ENCODE peak calls at places on chromosomes 2 and 18, in six cellular contexts. One of them, this sample, is unnamed.

GRCh38 chr18:23671564-23671963 is 8.9 kb upstream of the ANKRD29 start:
- DNase-seq in GDM1: no peak
- DNase-seq in progenitor cell of endocrine pancreas: no peak
- DNase-seq in sigmoid colon: peak; percentile 26
- DNase-seq in left kidney: no peak
- DNase-seq in HS-5: no peak
- DNase-seq in this sample: no peak

GRCh38 chr2:10161206-10161931 is 38.8 kb downstream of the RRM2 start:
- DNase-seq in GDM1: no peak
- DNase-seq in progenitor cell of endocrine pancreas: no peak
- DNase-seq in sigmoid colon: no peak
- DNase-seq in left kidney: no peak
- DNase-seq in HS-5: no peak
- DNase-seq in this sample: no peak

GRCh38 chr2:53373126-53373525 is 394.5 kb upstream of the CHAC2 start:
- DNase-seq in GDM1: no peak
- DNase-seq in progenitor cell of endocrine pancreas: no peak
- DNase-seq in sigmoid colon: no peak
- DNase-seq in left kidney: no peak
- DNase-seq in HS-5: no peak
- DNase-seq in this sample: no peak

GRCh38 chr2:70043252-70043875 is 43.9 kb upstream of the PCBP1 start:
- DNase-seq in GDM1: no peak
- DNase-seq in progenitor cell of endocrine pancreas: no peak
- DNase-seq in sigmoid colon: no peak
- DNase-seq in left kidney: no peak
- DNase-seq in HS-5: no peak
- DNase-seq in this sample: no peak

GRCh38 chr2:28250006-28250405 is 142.7 kb upstream of the FOSL2 start:
- DNase-seq in GDM1: no peak
- DNase-seq in progenitor cell of endocrine pancreas: no peak
- DNase-seq in sigmoid colon: no peak
- DNase-seq in left kidney: no peak
- DNase-seq in HS-5: peak; percentile 61
- DNase-seq in this sample: no peak

GRCh38 chr2:236408786-236409185 is 144.6 kb upstream of the ASB18 start:
- DNase-seq in GDM1: no peak
- DNase-seq in progenitor cell of endocrine pancreas: no peak
- DNase-seq in sigmoid colon: no peak
- DNase-seq in left kidney: no peak
- DNase-seq in HS-5: no peak
- DNase-seq in this sample: no peak

GRCh38 chr18:31774960-31775359 is 14.3 kb upstream of the SLC25A52 start:
- DNase-seq in GDM1: no peak
- DNase-seq in progenitor cell of endocrine pancreas: no peak
- DNase-seq in sigmoid colon: no peak
- DNase-seq in left kidney: no peak
- DNase-seq in HS-5: no peak
- DNase-seq in this sample: no peak

GRCh38 chr2:47052847-47053246 is 102.3 kb downstream of the STPG4 start:
- DNase-seq in GDM1: no peak
- DNase-seq in progenitor cell of endocrine pancreas: no peak
- DNase-seq in sigmoid colon: no peak
- DNase-seq in left kidney: no peak
- DNase-seq in HS-5: no peak
- DNase-seq in this sample: no peak

GRCh38 chr2:85257359-85258193 is 70.2 kb downstream of the TGOLN2 start:
- DNase-seq in GDM1: no peak
- DNase-seq in progenitor cell of endocrine pancreas: no peak
- DNase-seq in sigmoid colon: no peak
- DNase-seq in left kidney: peak; percentile 35
- DNase-seq in HS-5: no peak
- DNase-seq in this sample: no peak

GRCh38 chr2:141942006-141942789 is 188.6 kb downstream of the LRP1B start:
- DNase-seq in GDM1: no peak
- DNase-seq in progenitor cell of endocrine pancreas: no peak
- DNase-seq in sigmoid colon: no peak
- DNase-seq in left kidney: no peak
- DNase-seq in HS-5: no peak
- DNase-seq in this sample: no peak

GRCh38 chr18:76672627-76673026 is 149.7 kb upstream of the ZNF236 start:
- DNase-seq in GDM1: no peak
- DNase-seq in progenitor cell of endocrine pancreas: no peak
- DNase-seq in sigmoid colon: no peak
- DNase-seq in left kidney: no peak
- DNase-seq in HS-5: peak; percentile 10
- DNase-seq in this sample: no peak

GRCh38 chr2:51628953-51629352 is 597.0 kb upstream of the NRXN1 start:
- DNase-seq in GDM1: no peak
- DNase-seq in progenitor cell of endocrine pancreas: no peak
- DNase-seq in sigmoid colon: no peak
- DNase-seq in left kidney: no peak
- DNase-seq in HS-5: no peak
- DNase-seq in this sample: no peak

GRCh38 chr2:17658251-17658843 is 95.3 kb downstream of the SMC6 start:
- DNase-seq in GDM1: no peak
- DNase-seq in progenitor cell of endocrine pancreas: no peak
- DNase-seq in sigmoid colon: no peak
- DNase-seq in left kidney: no peak
- DNase-seq in HS-5: no peak
- DNase-seq in this sample: no peak

GRCh38 chr2:120949027-120949956 is 213.6 kb downstream of the GLI2 start:
- DNase-seq in GDM1: peak; percentile 15
- DNase-seq in progenitor cell of endocrine pancreas: no peak
- DNase-seq in sigmoid colon: no peak
- DNase-seq in left kidney: no peak
- DNase-seq in HS-5: no peak
- DNase-seq in this sample: no peak

GRCh38 chr2:230872151-230872967 is 7.6 kb downstream of the ITM2C start:
- DNase-seq in GDM1: no peak
- DNase-seq in progenitor cell of endocrine pancreas: no peak
- DNase-seq in sigmoid colon: no peak
- DNase-seq in left kidney: peak; percentile 4
- DNase-seq in HS-5: no peak
- DNase-seq in this sample: no peak

GRCh38 chr2:111534816-111535803 is 348.9 kb downstream of the ANAPC1 start:
- DNase-seq in GDM1: no peak
- DNase-seq in progenitor cell of endocrine pancreas: no peak
- DNase-seq in sigmoid colon: peak; percentile 65
- DNase-seq in left kidney: peak; percentile 47
- DNase-seq in HS-5: peak; percentile 44
- DNase-seq in this sample: no peak

GRCh38 chr2:145170787-145171186 is 650.9 kb upstream of the ZEB2 start:
- DNase-seq in GDM1: no peak
- DNase-seq in progenitor cell of endocrine pancreas: no peak
- DNase-seq in sigmoid colon: no peak
- DNase-seq in left kidney: no peak
- DNase-seq in HS-5: no peak
- DNase-seq in this sample: no peak

GRCh38 chr2:197261808-197262226 is 48.8 kb downstream of the ANKRD44 start:
- DNase-seq in GDM1: no peak
- DNase-seq in progenitor cell of endocrine pancreas: no peak
- DNase-seq in sigmoid colon: no peak
- DNase-seq in left kidney: no peak
- DNase-seq in HS-5: no peak
- DNase-seq in this sample: no peak

GRCh38 chr2:239466755-239467271 is 66.0 kb upstream of the HDAC4 start:
- DNase-seq in GDM1: no peak
- DNase-seq in progenitor cell of endocrine pancreas: peak; percentile 2
- DNase-seq in sigmoid colon: peak; percentile 51
- DNase-seq in left kidney: no peak
- DNase-seq in HS-5: no peak
- DNase-seq in this sample: no peak

GRCh38 chr2:75140288-75140687 is 59.0 kb downstream of the TACR1 start:
- DNase-seq in GDM1: no peak
- DNase-seq in progenitor cell of endocrine pancreas: no peak
- DNase-seq in sigmoid colon: no peak
- DNase-seq in left kidney: no peak
- DNase-seq in HS-5: no peak
- DNase-seq in this sample: no peak

GRCh38 chr2:106159867-106160785 is 34.0 kb downstream of the UXS1 start:
- DNase-seq in GDM1: peak; percentile 60
- DNase-seq in progenitor cell of endocrine pancreas: no peak
- DNase-seq in sigmoid colon: no peak
- DNase-seq in left kidney: no peak
- DNase-seq in HS-5: no peak
- DNase-seq in this sample: no peak

GRCh38 chr2:207240649-207241048 is 74.9 kb upstream of the KLF7 start:
- DNase-seq in GDM1: peak; percentile 84
- DNase-seq in progenitor cell of endocrine pancreas: no peak
- DNase-seq in sigmoid colon: no peak
- DNase-seq in left kidney: no peak
- DNase-seq in HS-5: no peak
- DNase-seq in this sample: no peak

GRCh38 chr2:197804049-197804757 is at the start of gene PLCL1:
- DNase-seq in GDM1: no peak
- DNase-seq in progenitor cell of endocrine pancreas: peak; percentile 91
- DNase-seq in sigmoid colon: peak; percentile 97
- DNase-seq in left kidney: peak; percentile 97
- DNase-seq in HS-5: peak; percentile 73
- DNase-seq in this sample: peak; percentile 78

GRCh38 chr2:8821276-8822217 is 15.9 kb downstream of the KIDINS220 start:
- DNase-seq in GDM1: no peak
- DNase-seq in progenitor cell of endocrine pancreas: no peak
- DNase-seq in sigmoid colon: peak; percentile 90
- DNase-seq in left kidney: no peak
- DNase-seq in HS-5: no peak
- DNase-seq in this sample: no peak

GRCh38 chr2:25835906-25836305 is 42.4 kb downstream of the ASXL2 start:
- DNase-seq in GDM1: no peak
- DNase-seq in progenitor cell of endocrine pancreas: no peak
- DNase-seq in sigmoid colon: no peak
- DNase-seq in left kidney: no peak
- DNase-seq in HS-5: no peak
- DNase-seq in this sample: no peak

This sample was measured in GM12891.